ENCODE peak calls at places on chromosomes 1 and 21, in four cellular contexts. Y is GM12864, A is mesenchymal stem cell, K is thoracic aorta. H is an unnamed sample.

GRCh38 chr1:15155760-15156743 is 2.5 kb downstream of the TMEM51 start:
- DNase-seq in A (peak), K (no peak), Y (no peak), H (no peak)

GRCh38 chr1:7641587-7642417 is 129.3 kb upstream of the VAMP3 start:
- DNase-seq in A (no peak), Y (no peak), K (no peak), H (no peak)

GRCh38 chr1:239944666-239945065 is 147.0 kb upstream of the FMN2 start:
- DNase-seq in K (no peak), Y (no peak), A (no peak), H (no peak)

GRCh38 chr1:88302843-88303486 is 381.1 kb upstream of the PKN2 start:
- DNase-seq in Y (no peak), K (no peak), A (peak), H (peak)

GRCh38 chr1:59290173-59290954 is 6.5 kb upstream of the FGGY start:
- DNase-seq in A (peak), Y (no peak), K (no peak), H (no peak)

GRCh38 chr1:70966018-70966638 is 81.5 kb downstream of the PTGER3 start:
- DNase-seq in A (peak), K (no peak), Y (no peak), H (peak)

GRCh38 chr1:173050865-173051264 is at the start of gene TNFSF18:
- DNase-seq in K (no peak), Y (no peak), A (peak), H (no peak)

GRCh38 chr21:33334824-33335223 is 10.1 kb downstream of the IFNAR1 start:
- DNase-seq in Y (no peak), A (no peak), K (no peak), H (no peak)

GRCh38 chr1:43991200-43991475 is 261 bp upstream of the CCDC24 start:
- DNase-seq in Y (no peak), K (no peak), A (no peak), H (no peak)

GRCh38 chr1:43992232-43992995 is 1.0 kb downstream of the CCDC24 start:
- DNase-seq in K (no peak), A (no peak), Y (no peak), H (no peak)

GRCh38 chr1:43991476-43992231 is at the start of gene CCDC24:
- DNase-seq in K (peak), A (peak), Y (no peak), H (peak)

GRCh38 chr1:43993206-43993914 is 2.0 kb downstream of the CCDC24 start:
- DNase-seq in A (no peak), Y (no peak), K (no peak), H (no peak)

GRCh38 chr1:43990271-43991199 is 864 bp upstream of the CCDC24 start:
- DNase-seq in Y (no peak), A (no peak), K (no peak), H (no peak)
- H3K4me3 ChIP-seq in Y (peak), A (peak), K (peak), H (peak)

GRCh38 chr1:83641206-83641658 is 357.7 kb downstream of the TTLL7 start:
- DNase-seq in K (no peak), A (peak), Y (no peak), H (peak)
- H3K4me3 ChIP-seq in K (peak), A (no peak), Y (no peak), H (peak)

GRCh38 chr1:30752651-30752908 is 5.0 kb downstream of the LAPTM5 start:
- DNase-seq in Y (no peak), A (no peak), K (no peak), H (no peak)
- H3K4me3 ChIP-seq in Y (peak), A (no peak), K (no peak), H (no peak)

DNA sequence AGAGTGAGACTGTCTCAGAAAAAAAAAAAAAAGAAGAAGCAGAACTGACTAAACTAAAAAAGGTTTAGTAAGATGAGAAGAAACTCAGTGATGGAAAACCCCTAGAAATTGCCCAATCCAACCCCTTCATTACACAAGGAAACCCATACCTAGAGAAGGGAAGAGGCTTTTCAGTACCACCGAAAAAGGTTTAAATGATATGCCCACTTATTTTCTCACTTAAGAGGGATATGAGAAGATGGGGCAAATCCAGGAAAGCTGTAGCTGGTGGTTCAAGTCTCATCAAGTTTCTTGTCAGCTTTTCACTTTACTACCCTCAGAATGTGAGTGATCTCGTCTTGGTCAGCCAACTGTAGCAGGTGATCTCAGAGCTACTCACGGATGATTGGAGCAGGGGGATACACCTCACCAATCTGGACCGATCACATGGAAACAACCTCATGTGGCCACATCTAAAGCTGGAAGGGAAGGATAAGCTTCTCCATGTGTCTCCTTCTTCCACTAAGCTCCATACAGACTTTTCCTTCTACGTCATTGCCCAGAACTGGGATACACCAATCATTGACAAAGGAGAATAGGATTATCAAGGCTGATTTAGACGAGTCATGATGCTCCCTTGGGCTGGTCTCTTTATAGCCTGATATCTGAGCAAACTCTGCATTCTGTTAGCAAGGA is 126.7 kb upstream of the POU3F1 start:
- DNase-seq in Y (peak), A (no peak), K (no peak), H (no peak)
- H3K4me3 ChIP-seq in Y (no peak), A (no peak), K (no peak), H (no peak)

DNA sequence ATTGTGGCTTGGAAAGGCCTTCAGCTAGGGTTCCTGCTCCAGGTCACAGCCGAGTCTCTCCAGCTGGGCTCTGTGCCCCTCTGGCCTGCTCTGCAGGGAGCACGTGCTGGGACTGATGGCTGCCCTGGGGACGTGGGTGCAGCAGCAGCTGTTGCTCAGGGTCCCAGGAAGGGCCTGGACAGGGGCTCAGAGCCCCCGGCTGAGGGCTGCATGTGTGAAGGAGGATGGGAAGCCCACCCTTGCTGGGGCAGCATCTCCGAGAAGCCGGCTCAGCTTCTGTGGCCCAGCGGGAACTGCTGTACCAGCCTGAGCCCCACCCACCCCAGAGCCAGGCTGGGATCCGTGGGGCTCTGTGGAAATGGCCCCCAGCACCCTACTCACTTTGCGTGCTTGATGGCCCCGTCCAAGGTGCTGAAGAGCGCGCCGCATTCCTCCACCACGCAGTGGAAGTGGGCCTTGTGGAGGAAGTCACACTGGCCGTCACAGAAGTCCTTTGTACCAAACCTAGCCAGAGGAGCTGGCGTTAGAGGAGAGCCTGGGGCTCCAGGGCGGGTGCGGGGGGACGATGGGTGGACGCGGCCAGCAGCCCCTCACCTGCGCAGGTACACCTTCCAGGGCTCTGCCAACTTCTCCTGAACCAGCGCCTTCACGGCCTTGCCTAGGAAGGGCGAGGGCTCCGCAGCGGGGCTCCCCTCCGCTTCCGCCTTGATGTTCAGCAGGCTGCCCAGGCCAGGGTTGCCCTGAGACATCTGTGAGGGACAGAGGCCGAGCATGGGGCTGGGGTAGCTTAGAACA is 147.6 kb downstream of the CASZ1 start:
- DNase-seq in Y (no peak), K (no peak), A (peak), H (no peak)
- H3K4me3 ChIP-seq in Y (no peak), K (no peak), A (no peak), H (no peak)

DNA sequence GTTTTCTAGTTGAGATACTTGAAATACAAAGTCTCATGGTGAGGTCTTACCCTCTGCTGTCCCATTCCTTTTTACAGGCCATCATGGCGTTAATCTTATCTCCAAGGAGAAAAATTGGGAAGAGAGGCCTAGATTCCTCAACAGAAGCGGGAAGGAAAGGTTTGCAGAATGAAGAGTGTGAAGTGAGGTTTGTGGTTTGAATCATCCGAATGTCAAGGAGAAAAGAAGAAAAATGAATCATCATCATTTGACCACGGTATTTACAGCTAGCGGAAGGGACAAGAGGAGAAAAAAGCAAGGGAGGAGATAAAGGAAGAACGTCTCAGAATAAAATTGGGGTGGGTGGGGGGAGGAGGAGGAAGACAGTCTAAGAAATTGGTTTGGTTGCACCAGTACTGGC is 935 bp upstream of the COG2 start:
- DNase-seq in A (peak), Y (no peak), K (no peak), H (no peak)
- H3K4me3 ChIP-seq in A (no peak), Y (no peak), K (no peak), H (no peak)

GRCh38 chr21:44029460-44030087 is 17.5 kb downstream of the TRAPPC10 start:
- DNase-seq in Y (no peak), K (no peak), A (no peak), H (no peak)

GRCh38 chr21:44027607-44028286 is 15.6 kb downstream of the TRAPPC10 start:
- DNase-seq in K (no peak), A (no peak), Y (no peak), H (no peak)

GRCh38 chr21:44024257-44024656 is 12.1 kb downstream of the TRAPPC10 start:
- DNase-seq in K (no peak), A (no peak), Y (no peak), H (no peak)

GRCh38 chr21:44024895-44025353 is 12.8 kb downstream of the TRAPPC10 start:
- DNase-seq in Y (no peak), K (no peak), A (peak), H (peak)

DNA sequence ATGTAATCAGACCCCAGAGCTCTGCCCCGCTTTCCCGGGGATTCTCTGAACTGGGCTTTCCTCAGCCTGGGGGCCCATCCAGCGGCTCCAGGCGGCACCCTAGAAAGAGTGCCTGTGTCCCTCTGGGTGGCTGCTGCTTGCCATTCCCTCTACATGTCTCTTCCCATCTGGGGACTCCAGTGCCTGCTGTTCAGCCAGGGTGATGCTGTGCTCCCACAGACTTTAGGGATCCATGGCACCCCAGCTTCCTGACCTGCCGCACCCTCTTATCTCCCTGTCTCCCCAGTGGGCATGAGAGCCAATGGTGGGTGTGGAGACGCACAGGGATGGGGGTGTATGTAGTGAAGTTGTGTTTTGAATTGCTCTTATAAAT is 16.2 kb downstream of the TRAPPC10 start:
- DNase-seq in A (no peak), K (no peak), Y (no peak), H (no peak)
- H3K4me3 ChIP-seq in A (no peak), K (no peak), Y (no peak), H (no peak)

H was measured in AG10803.